ENCODE peak calls at places on chromosomes 12 and 14, in five cellular contexts. One of them, this sample, is unnamed.

GRCh38 chr12:26740991-26741390 is 92.0 kb downstream of the ITPR2 start:
- DNase-seq in ELF-1: no peak
- DNase-seq in fibroblast of mammary gland: no peak
- DNase-seq in cardiac fibroblast: no peak
- DNase-seq in stimulated activated CD4-positive, alpha-beta T cell treated with anti-CD3 and anti-CD28 coated beads, Interleukin-4, amount 100 ng/mL, for 4 hours: no peak
- DNase-seq in this sample: no peak

GRCh38 chr14:95237121-95237876 is 80.0 kb upstream of the DICER1 start:
- DNase-seq in ELF-1: no peak
- DNase-seq in fibroblast of mammary gland: no peak
- DNase-seq in cardiac fibroblast: no peak
- DNase-seq in stimulated activated CD4-positive, alpha-beta T cell treated with anti-CD3 and anti-CD28 coated beads, Interleukin-4, amount 100 ng/mL, for 4 hours: no peak
- DNase-seq in this sample: no peak

GRCh38 chr12:125135906-125136305 is 70.7 kb downstream of the AACS start:
- DNase-seq in ELF-1: no peak
- DNase-seq in fibroblast of mammary gland: no peak
- DNase-seq in cardiac fibroblast: no peak
- DNase-seq in stimulated activated CD4-positive, alpha-beta T cell treated with anti-CD3 and anti-CD28 coated beads, Interleukin-4, amount 100 ng/mL, for 4 hours: no peak
- DNase-seq in this sample: no peak

GRCh38 chr12:71562681-71563595 is 100.7 kb downstream of the ZFC3H1 start:
- DNase-seq in ELF-1: no peak
- DNase-seq in fibroblast of mammary gland: no peak
- DNase-seq in cardiac fibroblast: no peak
- DNase-seq in stimulated activated CD4-positive, alpha-beta T cell treated with anti-CD3 and anti-CD28 coated beads, Interleukin-4, amount 100 ng/mL, for 4 hours: no peak
- DNase-seq in this sample: no peak

GRCh38 chr12:129696952-129697351 is 206.9 kb downstream of the TMEM132D start:
- DNase-seq in ELF-1: no peak
- DNase-seq in fibroblast of mammary gland: no peak
- DNase-seq in cardiac fibroblast: peak
- DNase-seq in stimulated activated CD4-positive, alpha-beta T cell treated with anti-CD3 and anti-CD28 coated beads, Interleukin-4, amount 100 ng/mL, for 4 hours: no peak
- DNase-seq in this sample: no peak

GRCh38 chr12:69428351-69429048 is 41.7 kb upstream of the FRS2 start:
- DNase-seq in ELF-1: peak
- DNase-seq in fibroblast of mammary gland: no peak
- DNase-seq in cardiac fibroblast: peak
- DNase-seq in stimulated activated CD4-positive, alpha-beta T cell treated with anti-CD3 and anti-CD28 coated beads, Interleukin-4, amount 100 ng/mL, for 4 hours: no peak
- DNase-seq in this sample: no peak

GRCh38 chr12:105423921-105424320 is 93.4 kb downstream of the C12orf75 start:
- DNase-seq in ELF-1: no peak
- DNase-seq in fibroblast of mammary gland: peak
- DNase-seq in cardiac fibroblast: no peak
- DNase-seq in stimulated activated CD4-positive, alpha-beta T cell treated with anti-CD3 and anti-CD28 coated beads, Interleukin-4, amount 100 ng/mL, for 4 hours: no peak
- DNase-seq in this sample: no peak

GRCh38 chr12:116937640-116938039 is 26.9 kb downstream of the FBXW8 start:
- DNase-seq in ELF-1: no peak
- DNase-seq in fibroblast of mammary gland: no peak
- DNase-seq in cardiac fibroblast: no peak
- DNase-seq in stimulated activated CD4-positive, alpha-beta T cell treated with anti-CD3 and anti-CD28 coated beads, Interleukin-4, amount 100 ng/mL, for 4 hours: no peak
- DNase-seq in this sample: no peak

GRCh38 chr12:38157274-38157932 is 159.2 kb upstream of the ALG10B start:
- DNase-seq in ELF-1: no peak
- DNase-seq in fibroblast of mammary gland: no peak
- DNase-seq in cardiac fibroblast: no peak
- DNase-seq in stimulated activated CD4-positive, alpha-beta T cell treated with anti-CD3 and anti-CD28 coated beads, Interleukin-4, amount 100 ng/mL, for 4 hours: no peak
- DNase-seq in this sample: no peak

GRCh38 chr14:95256011-95256775 is 63.5 kb downstream of the CLMN start:
- DNase-seq in ELF-1: no peak
- DNase-seq in fibroblast of mammary gland: no peak
- DNase-seq in cardiac fibroblast: no peak
- DNase-seq in stimulated activated CD4-positive, alpha-beta T cell treated with anti-CD3 and anti-CD28 coated beads, Interleukin-4, amount 100 ng/mL, for 4 hours: no peak
- DNase-seq in this sample: no peak

GRCh38 chr12:11797317-11797913 is 147.9 kb downstream of the ETV6 start:
- DNase-seq in ELF-1: peak
- DNase-seq in fibroblast of mammary gland: peak
- DNase-seq in cardiac fibroblast: peak
- DNase-seq in stimulated activated CD4-positive, alpha-beta T cell treated with anti-CD3 and anti-CD28 coated beads, Interleukin-4, amount 100 ng/mL, for 4 hours: no peak
- DNase-seq in this sample: no peak

GRCh38 chr14:101072945-101073597 is 169.5 kb upstream of the RTL1 start:
- DNase-seq in ELF-1: peak
- DNase-seq in fibroblast of mammary gland: peak
- DNase-seq in cardiac fibroblast: peak
- DNase-seq in stimulated activated CD4-positive, alpha-beta T cell treated with anti-CD3 and anti-CD28 coated beads, Interleukin-4, amount 100 ng/mL, for 4 hours: no peak
- DNase-seq in this sample: no peak

GRCh38 chr12:181921-182320 is 32.0 kb downstream of the SLC6A12 start:
- DNase-seq in ELF-1: no peak
- DNase-seq in fibroblast of mammary gland: no peak
- DNase-seq in cardiac fibroblast: no peak
- DNase-seq in stimulated activated CD4-positive, alpha-beta T cell treated with anti-CD3 and anti-CD28 coated beads, Interleukin-4, amount 100 ng/mL, for 4 hours: no peak
- DNase-seq in this sample: no peak

GRCh38 chr12:121788176-121788818 is 5.2 kb downstream of the RHOF start:
- DNase-seq in ELF-1: no peak
- DNase-seq in fibroblast of mammary gland: no peak
- DNase-seq in cardiac fibroblast: no peak
- DNase-seq in stimulated activated CD4-positive, alpha-beta T cell treated with anti-CD3 and anti-CD28 coated beads, Interleukin-4, amount 100 ng/mL, for 4 hours: peak
- DNase-seq in this sample: no peak

GRCh38 chr14:98612434-98613200 is 659.4 kb downstream of the BCL11B start:
- DNase-seq in ELF-1: no peak
- DNase-seq in fibroblast of mammary gland: no peak
- DNase-seq in cardiac fibroblast: no peak
- DNase-seq in stimulated activated CD4-positive, alpha-beta T cell treated with anti-CD3 and anti-CD28 coated beads, Interleukin-4, amount 100 ng/mL, for 4 hours: no peak
- DNase-seq in this sample: no peak

GRCh38 chr14:33451211-33451610 is 499.7 kb downstream of the EGLN3 start:
- DNase-seq in ELF-1: no peak
- DNase-seq in fibroblast of mammary gland: no peak
- DNase-seq in cardiac fibroblast: no peak
- DNase-seq in stimulated activated CD4-positive, alpha-beta T cell treated with anti-CD3 and anti-CD28 coated beads, Interleukin-4, amount 100 ng/mL, for 4 hours: no peak
- DNase-seq in this sample: no peak

GRCh38 chr14:91357731-91358319 is 59.8 kb downstream of the CCDC88C start:
- DNase-seq in ELF-1: no peak
- DNase-seq in fibroblast of mammary gland: no peak
- DNase-seq in cardiac fibroblast: no peak
- DNase-seq in stimulated activated CD4-positive, alpha-beta T cell treated with anti-CD3 and anti-CD28 coated beads, Interleukin-4, amount 100 ng/mL, for 4 hours: no peak
- DNase-seq in this sample: no peak

GRCh38 chr14:74586681-74587362 is 25.2 kb downstream of the LTBP2 start:
- DNase-seq in ELF-1: no peak
- DNase-seq in fibroblast of mammary gland: no peak
- DNase-seq in cardiac fibroblast: no peak
- DNase-seq in stimulated activated CD4-positive, alpha-beta T cell treated with anti-CD3 and anti-CD28 coated beads, Interleukin-4, amount 100 ng/mL, for 4 hours: no peak
- DNase-seq in this sample: no peak

GRCh38 chr12:70756791-70757190 is 119.6 kb upstream of the PTPRB start:
- DNase-seq in ELF-1: no peak
- DNase-seq in fibroblast of mammary gland: no peak
- DNase-seq in cardiac fibroblast: no peak
- DNase-seq in stimulated activated CD4-positive, alpha-beta T cell treated with anti-CD3 and anti-CD28 coated beads, Interleukin-4, amount 100 ng/mL, for 4 hours: no peak
- DNase-seq in this sample: no peak

GRCh38 chr12:118310320-118310719 is 62.4 kb downstream of the TAOK3 start:
- DNase-seq in ELF-1: no peak
- DNase-seq in fibroblast of mammary gland: no peak
- DNase-seq in cardiac fibroblast: no peak
- DNase-seq in stimulated activated CD4-positive, alpha-beta T cell treated with anti-CD3 and anti-CD28 coated beads, Interleukin-4, amount 100 ng/mL, for 4 hours: no peak
- DNase-seq in this sample: no peak

GRCh38 chr12:31233061-31233730 is 92.8 kb downstream of the SINHCAF start:
- DNase-seq in ELF-1: no peak
- DNase-seq in fibroblast of mammary gland: no peak
- DNase-seq in cardiac fibroblast: no peak
- DNase-seq in stimulated activated CD4-positive, alpha-beta T cell treated with anti-CD3 and anti-CD28 coated beads, Interleukin-4, amount 100 ng/mL, for 4 hours: no peak
- DNase-seq in this sample: no peak

GRCh38 chr12:68451261-68452091 is 119.3 kb upstream of the MDM1 start:
- DNase-seq in ELF-1: peak
- DNase-seq in fibroblast of mammary gland: peak
- DNase-seq in cardiac fibroblast: peak
- DNase-seq in stimulated activated CD4-positive, alpha-beta T cell treated with anti-CD3 and anti-CD28 coated beads, Interleukin-4, amount 100 ng/mL, for 4 hours: peak
- DNase-seq in this sample: peak

GRCh38 chr14:36915089-36915488 is 253.4 kb downstream of the PAX9 start:
- DNase-seq in ELF-1: no peak
- DNase-seq in fibroblast of mammary gland: no peak
- DNase-seq in cardiac fibroblast: no peak
- DNase-seq in stimulated activated CD4-positive, alpha-beta T cell treated with anti-CD3 and anti-CD28 coated beads, Interleukin-4, amount 100 ng/mL, for 4 hours: no peak
- DNase-seq in this sample: no peak

GRCh38 chr14:63897706-63898105 is 44.9 kb downstream of the SYNE2 start:
- DNase-seq in ELF-1: no peak
- DNase-seq in fibroblast of mammary gland: peak
- DNase-seq in cardiac fibroblast: peak
- DNase-seq in stimulated activated CD4-positive, alpha-beta T cell treated with anti-CD3 and anti-CD28 coated beads, Interleukin-4, amount 100 ng/mL, for 4 hours: no peak
- DNase-seq in this sample: no peak

GRCh38 chr12:9378430-9378835 is 170.2 kb upstream of the PZP start:
- DNase-seq in ELF-1: peak
- DNase-seq in fibroblast of mammary gland: no peak
- DNase-seq in cardiac fibroblast: no peak
- DNase-seq in stimulated activated CD4-positive, alpha-beta T cell treated with anti-CD3 and anti-CD28 coated beads, Interleukin-4, amount 100 ng/mL, for 4 hours: no peak
- DNase-seq in this sample: no peak

GRCh38 chr14:92515510-92516343 is 2.1 kb downstream of the RIN3 start:
- DNase-seq in ELF-1: no peak
- DNase-seq in fibroblast of mammary gland: no peak
- DNase-seq in cardiac fibroblast: no peak
- DNase-seq in stimulated activated CD4-positive, alpha-beta T cell treated with anti-CD3 and anti-CD28 coated beads, Interleukin-4, amount 100 ng/mL, for 4 hours: no peak
- DNase-seq in this sample: no peak

This sample was measured in immature natural killer cell.